ENCODE peak calls at places on chromosomes 11 and 22, in six cellular contexts. One of them, this sample, is unnamed.

GRCh38 chr11:445765-446588 is 4.1 kb upstream of the PTDSS2 start:
- DNase-seq in IMR-90: no peak
- DNase-seq in breast epithelium: no peak
- DNase-seq in Peyer's patch: no peak
- DNase-seq in transverse colon: peak
- DNase-seq in lung: no peak
- DNase-seq in this sample: no peak

GRCh38 chr11:123314972-123315371 is 115.1 kb upstream of the GRAMD1B start:
- DNase-seq in IMR-90: no peak
- DNase-seq in breast epithelium: no peak
- DNase-seq in Peyer's patch: no peak
- DNase-seq in transverse colon: no peak
- DNase-seq in lung: no peak
- DNase-seq in this sample: no peak

GRCh38 chr11:72114570-72114969 is 2.1 kb upstream of the ANAPC15 start:
- DNase-seq in IMR-90: peak
- DNase-seq in breast epithelium: no peak
- DNase-seq in Peyer's patch: no peak
- DNase-seq in transverse colon: no peak
- DNase-seq in lung: no peak
- DNase-seq in this sample: no peak

GRCh38 chr11:69909561-69910518 is 90.6 kb upstream of the FGF3 start:
- DNase-seq in IMR-90: no peak
- DNase-seq in breast epithelium: no peak
- DNase-seq in Peyer's patch: no peak
- DNase-seq in transverse colon: no peak
- DNase-seq in lung: no peak
- DNase-seq in this sample: no peak

GRCh38 chr11:61369372-61370348 is 7.5 kb downstream of the TMEM138 start:
- DNase-seq in IMR-90: peak
- DNase-seq in breast epithelium: no peak
- DNase-seq in Peyer's patch: no peak
- DNase-seq in transverse colon: no peak
- DNase-seq in lung: peak
- DNase-seq in this sample: peak

GRCh38 chr11:109424893-109425292 is 2.9 kb downstream of the C11orf87 start:
- DNase-seq in IMR-90: no peak
- DNase-seq in breast epithelium: no peak
- DNase-seq in Peyer's patch: no peak
- DNase-seq in transverse colon: no peak
- DNase-seq in lung: no peak
- DNase-seq in this sample: peak

GRCh38 chr11:65498042-65498726 is 661 bp upstream of the MALAT1 start:
- DNase-seq in IMR-90: peak
- DNase-seq in breast epithelium: no peak
- DNase-seq in Peyer's patch: no peak
- DNase-seq in transverse colon: peak
- DNase-seq in lung: peak
- DNase-seq in this sample: peak

GRCh38 chr22:38629108-38629507 is 27.1 kb downstream of the FAM227A start:
- DNase-seq in IMR-90: no peak
- DNase-seq in breast epithelium: no peak
- DNase-seq in Peyer's patch: no peak
- DNase-seq in transverse colon: no peak
- DNase-seq in lung: no peak
- DNase-seq in this sample: no peak

GRCh38 chr11:84536456-84536855 is 1090.7 kb downstream of the DLG2 start:
- DNase-seq in IMR-90: no peak
- DNase-seq in breast epithelium: no peak
- DNase-seq in Peyer's patch: no peak
- DNase-seq in transverse colon: no peak
- DNase-seq in lung: no peak
- DNase-seq in this sample: no peak

GRCh38 chr22:40588726-40589125 is 47.8 kb downstream of the MRTFA start:
- DNase-seq in IMR-90: peak
- DNase-seq in breast epithelium: no peak
- DNase-seq in Peyer's patch: no peak
- DNase-seq in transverse colon: no peak
- DNase-seq in lung: no peak
- DNase-seq in this sample: no peak

GRCh38 chr22:28462041-28462440 is 217.6 kb downstream of the TTC28 start:
- DNase-seq in IMR-90: no peak
- DNase-seq in breast epithelium: no peak
- DNase-seq in Peyer's patch: no peak
- DNase-seq in transverse colon: no peak
- DNase-seq in lung: no peak
- DNase-seq in this sample: no peak

GRCh38 chr22:44020981-44021380 is 3.1 kb upstream of the PARVB start:
- DNase-seq in IMR-90: peak
- DNase-seq in breast epithelium: no peak
- DNase-seq in Peyer's patch: no peak
- DNase-seq in transverse colon: no peak
- DNase-seq in lung: no peak
- DNase-seq in this sample: no peak

GRCh38 chr22:21832291-21833290 is 34.9 kb downstream of the MAPK1 start:
- DNase-seq in IMR-90: peak
- DNase-seq in breast epithelium: no peak
- DNase-seq in Peyer's patch: no peak
- DNase-seq in transverse colon: no peak
- DNase-seq in lung: no peak
- DNase-seq in this sample: peak

GRCh38 chr11:70785372-70785771 is 387.0 kb downstream of the CTTN start:
- DNase-seq in IMR-90: no peak
- DNase-seq in breast epithelium: no peak
- DNase-seq in Peyer's patch: no peak
- DNase-seq in transverse colon: no peak
- DNase-seq in lung: no peak
- DNase-seq in this sample: no peak

GRCh38 chr11:58204042-58204441 is at the start of gene OR1S2:
- DNase-seq in IMR-90: no peak
- DNase-seq in breast epithelium: no peak
- DNase-seq in Peyer's patch: no peak
- DNase-seq in transverse colon: no peak
- DNase-seq in lung: no peak
- DNase-seq in this sample: no peak

GRCh38 chr11:22670803-22671202 is 4.4 kb downstream of the GAS2 start:
- DNase-seq in IMR-90: peak
- DNase-seq in breast epithelium: no peak
- DNase-seq in Peyer's patch: no peak
- DNase-seq in transverse colon: no peak
- DNase-seq in lung: no peak
- DNase-seq in this sample: no peak

GRCh38 chr22:24848559-24849168 is 42.7 kb downstream of the SGSM1 start:
- DNase-seq in IMR-90: no peak
- DNase-seq in breast epithelium: no peak
- DNase-seq in Peyer's patch: no peak
- DNase-seq in transverse colon: no peak
- DNase-seq in lung: no peak
- DNase-seq in this sample: no peak

GRCh38 chr11:32386770-32387377 is 48.5 kb downstream of the WT1 start:
- DNase-seq in IMR-90: peak
- DNase-seq in breast epithelium: no peak
- DNase-seq in Peyer's patch: no peak
- DNase-seq in transverse colon: no peak
- DNase-seq in lung: no peak
- DNase-seq in this sample: no peak

GRCh38 chr11:65419773-65420481 is 2.7 kb upstream of the NEAT1 start:
- DNase-seq in IMR-90: peak
- DNase-seq in breast epithelium: peak
- DNase-seq in Peyer's patch: peak
- DNase-seq in transverse colon: peak
- DNase-seq in lung: peak
- DNase-seq in this sample: peak

GRCh38 chr11:118241191-118242098 is 10.7 kb downstream of the MPZL3 start:
- DNase-seq in IMR-90: no peak
- DNase-seq in breast epithelium: no peak
- DNase-seq in Peyer's patch: no peak
- DNase-seq in transverse colon: peak
- DNase-seq in lung: peak
- DNase-seq in this sample: no peak

GRCh38 chr11:44188643-44189042 is 93.2 kb downstream of the EXT2 start:
- DNase-seq in IMR-90: peak
- DNase-seq in breast epithelium: no peak
- DNase-seq in Peyer's patch: no peak
- DNase-seq in transverse colon: no peak
- DNase-seq in lung: no peak
- DNase-seq in this sample: no peak

GRCh38 chr22:50104149-50104548 is 14.3 kb downstream of the MOV10L1 start:
- DNase-seq in IMR-90: no peak
- DNase-seq in breast epithelium: no peak
- DNase-seq in Peyer's patch: no peak
- DNase-seq in transverse colon: no peak
- DNase-seq in lung: no peak
- DNase-seq in this sample: no peak

GRCh38 chr22:19694696-19695095 is 19.6 kb upstream of the SEPTIN5 start:
- DNase-seq in IMR-90: no peak
- DNase-seq in breast epithelium: peak
- DNase-seq in Peyer's patch: no peak
- DNase-seq in transverse colon: no peak
- DNase-seq in lung: no peak
- DNase-seq in this sample: no peak

DNA sequence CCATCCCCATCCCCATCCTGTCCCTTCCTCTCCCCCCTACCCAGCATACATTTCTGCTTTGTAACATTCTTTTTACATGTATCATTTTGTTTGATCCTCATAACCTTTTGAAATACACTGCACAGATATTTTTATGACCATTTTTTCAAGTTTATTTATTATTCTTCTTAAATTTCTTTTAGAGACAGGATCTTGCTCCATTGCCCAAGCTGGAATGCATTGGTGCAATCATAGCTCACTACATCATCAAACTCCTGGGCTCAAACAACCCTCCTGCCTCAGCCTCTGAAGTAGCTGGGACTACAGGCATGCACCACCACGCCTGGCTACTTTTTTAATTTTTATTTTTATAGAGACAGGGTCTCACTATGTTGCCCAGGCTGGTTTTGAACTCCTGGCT is 99.4 kb upstream of the AKIP1 start:
- DNase-seq in IMR-90: peak
- DNase-seq in breast epithelium: no peak
- DNase-seq in Peyer's patch: no peak
- DNase-seq in transverse colon: no peak
- DNase-seq in lung: no peak
- DNase-seq in this sample: no peak
- H3K4me3 ChIP-seq in IMR-90: no peak
- H3K4me3 ChIP-seq in breast epithelium: peak
- H3K4me3 ChIP-seq in Peyer's patch: no peak
- H3K4me3 ChIP-seq in transverse colon: no peak
- H3K4me3 ChIP-seq in lung: no peak
- H3K4me3 ChIP-seq in this sample: no peak

DNA sequence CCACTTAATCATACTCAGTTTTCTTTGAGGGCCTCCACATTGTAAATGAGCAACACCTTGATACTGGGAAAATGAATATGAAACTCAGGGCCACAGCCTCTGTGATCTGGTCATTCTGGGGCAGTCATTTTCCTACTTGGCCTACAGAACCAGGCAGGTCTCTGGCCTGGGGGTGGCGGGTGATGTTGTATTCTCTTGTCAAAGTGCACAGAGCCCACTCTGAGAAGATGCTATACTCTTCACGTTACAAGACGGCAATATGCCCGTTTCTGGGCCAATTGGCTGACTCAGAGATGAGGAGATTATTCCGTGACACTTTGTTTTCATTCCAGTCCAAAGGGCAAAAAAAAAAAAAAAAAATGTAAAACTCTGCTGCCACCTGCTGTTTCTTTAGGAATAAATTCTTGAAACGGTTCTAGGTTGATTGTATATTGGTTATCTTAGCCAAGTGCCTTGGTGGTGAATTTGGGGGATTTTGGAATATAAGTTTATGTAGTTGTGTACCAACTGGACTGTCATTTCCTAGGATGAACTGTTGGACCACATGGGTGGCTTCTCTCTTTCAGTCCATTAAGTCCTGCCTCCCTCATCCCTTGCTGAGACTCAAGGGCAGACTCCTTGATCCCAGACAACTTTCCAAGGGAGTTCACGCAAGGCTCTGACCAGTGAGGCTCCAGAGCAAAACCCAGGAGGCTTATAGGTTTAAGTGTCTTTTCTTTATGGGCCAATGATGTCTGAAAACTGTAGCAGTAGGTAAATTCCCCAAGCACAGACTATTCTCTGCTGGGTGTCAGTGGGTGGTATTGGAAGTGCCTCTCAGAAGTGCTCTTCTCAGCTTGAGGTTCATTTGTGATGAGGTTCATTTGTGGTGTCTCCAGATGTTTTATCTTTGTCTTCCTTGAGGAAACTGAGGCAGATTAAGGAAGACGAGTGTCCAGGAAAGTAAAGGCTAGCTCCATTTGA is 18.2 kb downstream of the ADM start:
- DNase-seq in IMR-90: peak
- DNase-seq in breast epithelium: no peak
- DNase-seq in Peyer's patch: no peak
- DNase-seq in transverse colon: peak
- DNase-seq in lung: no peak
- DNase-seq in this sample: no peak
- TF ChIP-seq CTCF in IMR-90: peak
- TF ChIP-seq CTCF in breast epithelium: peak
- TF ChIP-seq CTCF in Peyer's patch: peak
- TF ChIP-seq CTCF in transverse colon: peak
- TF ChIP-seq CTCF in lung: peak
- TF ChIP-seq CTCF in this sample: peak

GRCh38 chr11:5808500-5809121 is at the start of gene OR52N2:
- DNase-seq in IMR-90: peak
- DNase-seq in breast epithelium: peak
- DNase-seq in Peyer's patch: peak
- DNase-seq in transverse colon: peak
- DNase-seq in lung: peak
- DNase-seq in this sample: peak
- H3K4me3 ChIP-seq in IMR-90: peak
- H3K4me3 ChIP-seq in breast epithelium: peak
- H3K4me3 ChIP-seq in Peyer's patch: peak
- H3K4me3 ChIP-seq in transverse colon: peak
- H3K4me3 ChIP-seq in lung: peak
- H3K4me3 ChIP-seq in this sample: peak

GRCh38 chr11:134019500-134019899 is 49.4 kb upstream of the JAM3 start:
- DNase-seq in IMR-90: no peak
- DNase-seq in breast epithelium: no peak
- DNase-seq in Peyer's patch: no peak
- DNase-seq in transverse colon: no peak
- DNase-seq in lung: no peak
- DNase-seq in this sample: no peak

GRCh38 chr11:134017773-134018430 is 51.0 kb upstream of the JAM3 start:
- DNase-seq in IMR-90: no peak
- DNase-seq in breast epithelium: no peak
- DNase-seq in Peyer's patch: no peak
- DNase-seq in transverse colon: no peak
- DNase-seq in lung: no peak
- DNase-seq in this sample: no peak

GRCh38 chr11:134013518-134013917 is 55.4 kb upstream of the JAM3 start:
- DNase-seq in IMR-90: no peak
- DNase-seq in breast epithelium: no peak
- DNase-seq in Peyer's patch: no peak
- DNase-seq in transverse colon: no peak
- DNase-seq in lung: no peak
- DNase-seq in this sample: no peak

GRCh38 chr11:134015541-134015940 is 53.3 kb upstream of the JAM3 start:
- DNase-seq in IMR-90: no peak
- DNase-seq in breast epithelium: no peak
- DNase-seq in Peyer's patch: no peak
- DNase-seq in transverse colon: no peak
- DNase-seq in lung: no peak
- DNase-seq in this sample: no peak

GRCh38 chr11:134014502-134014901 is 54.4 kb upstream of the JAM3 start:
- DNase-seq in IMR-90: no peak
- DNase-seq in breast epithelium: no peak
- DNase-seq in Peyer's patch: no peak
- DNase-seq in transverse colon: no peak
- DNase-seq in lung: no peak
- DNase-seq in this sample: peak
- TF ChIP-seq CTCF in IMR-90: no peak
- TF ChIP-seq CTCF in breast epithelium: no peak
- TF ChIP-seq CTCF in Peyer's patch: no peak
- TF ChIP-seq CTCF in transverse colon: peak
- TF ChIP-seq CTCF in lung: no peak
- TF ChIP-seq CTCF in this sample: no peak

This sample was measured in testis.